ENCODE peak calls at places on chromosomes 5 and 9, in five cellular contexts. I is astrocyte, V is ovary, O is upper lobe of right lung, E is MM.1S. Y is an unnamed sample. For H3K4me1, the result is how much of the 10 kb centered on the place peaks cover.

GRCh38 chr5:5492087-5492933 is 69.8 kb downstream of the ICE1 start:
- DNase-seq in O (no peak), I (peak), E (peak), V (no peak), Y (no peak)

GRCh38 chr5:28766565-28767158 is 1728.3 kb upstream of the CDH9 start:
- DNase-seq in O (no peak), V (no peak), E (peak), I (peak), Y (no peak)

GRCh38 chr5:89269721-89270120 is 386.7 kb upstream of the MEF2C start:
- DNase-seq in E (no peak), O (no peak), I (no peak), V (no peak), Y (no peak)

GRCh38 chr5:38509185-38509584 is 47.3 kb downstream of the LIFR start:
- DNase-seq in E (no peak), O (no peak), I (peak), V (no peak), Y (no peak)

GRCh38 chr9:124377985-124378384 is 37.3 kb downstream of the PSMB7 start:
- DNase-seq in E (no peak), I (no peak), O (no peak), V (no peak), Y (no peak)

GRCh38 chr9:121827251-121827967 is 176.0 kb downstream of the DAB2IP start:
- DNase-seq in E (no peak), I (no peak), O (peak), V (no peak), Y (no peak)

GRCh38 chr5:157570801-157571200 is 4.8 kb downstream of the ADAM19 start:
- DNase-seq in O (no peak), E (no peak), V (no peak), I (no peak), Y (no peak)

GRCh38 chr5:141760193-141760592 is 78.2 kb upstream of the ARAP3 start:
- DNase-seq in E (no peak), I (no peak), V (no peak), O (no peak), Y (no peak)

GRCh38 chr5:141260458-141261237 is 15.5 kb downstream of the PCDHB15 start:
- DNase-seq in I (peak), E (no peak), O (no peak), V (no peak), Y (no peak)

GRCh38 chr9:35070823-35071813 is 1.3 kb downstream of the VCP start:
- DNase-seq in V (no peak), O (no peak), I (peak), E (peak), Y (peak)

GRCh38 chr5:137200906-137201305 is 298.2 kb downstream of the SPOCK1 start:
- DNase-seq in I (no peak), V (no peak), E (no peak), O (no peak), Y (no peak)

GRCh38 chr5:60843693-60844428 is at the start of gene ELOVL7:
- DNase-seq in E (peak), O (peak), V (no peak), I (peak), Y (peak)

GRCh38 chr5:58925627-58926545 is 343.0 kb downstream of the RAB3C start:
- DNase-seq in O (no peak), E (no peak), V (no peak), I (peak), Y (no peak)

GRCh38 chr5:143006511-143006910 is 236.3 kb downstream of the ARHGAP26 start:
- DNase-seq in O (no peak), V (no peak), I (no peak), E (no peak), Y (no peak)

GRCh38 chr5:120476063-120476462 is 12.0 kb downstream of the PRR16 start:
- DNase-seq in E (no peak), O (no peak), V (no peak), I (no peak), Y (no peak)

GRCh38 chr5:169893010-169893409 is 87.3 kb downstream of the INSYN2B start:
- DNase-seq in I (peak), O (no peak), V (no peak), E (no peak), Y (no peak)

GRCh38 chr5:95238560-95239325 is 46.2 kb downstream of the MCTP1 start:
- DNase-seq in E (no peak), I (peak), O (no peak), V (no peak), Y (no peak)

GRCh38 chr9:93830224-93830596 is 124.9 kb downstream of the BARX1 start:
- DNase-seq in E (no peak), V (no peak), I (no peak), O (no peak), Y (no peak)

GRCh38 chr9:22401671-22402070 is 45.0 kb upstream of the DMRTA1 start:
- DNase-seq in O (no peak), V (no peak), I (peak), E (no peak), Y (no peak)

GRCh38 chr9:121476156-121476555 is 23.5 kb downstream of the GGTA1 start:
- DNase-seq in I (no peak), V (no peak), O (no peak), E (no peak), Y (no peak)

GRCh38 chr9:107243757-107244156 is 39.3 kb upstream of the RAD23B start:
- DNase-seq in V (no peak), O (no peak), I (peak), E (peak), Y (no peak)

GRCh38 chr5:104241051-104241450 is 678.5 kb upstream of the NUDT12 start:
- DNase-seq in V (no peak), I (no peak), O (no peak), E (no peak), Y (no peak)

GRCh38 chr9:76153902-76154629 is 240.2 kb downstream of the RFK start:
- DNase-seq in O (no peak), E (no peak), I (no peak), V (no peak), Y (no peak)

GRCh38 chr5:10387690-10388089 is 34.2 kb downstream of the MARCHF6 start:
- DNase-seq in O (no peak), I (peak), V (no peak), E (no peak), Y (no peak)

GRCh38 chr9:131282688-131283422 is 6.5 kb upstream of the FAM78A start:
- DNase-seq in O (no peak), I (peak), E (no peak), V (no peak), Y (no peak)

GRCh38 chr5:178836628-178837027 is 23.1 kb upstream of the ZNF354B start:
- DNase-seq in V (no peak), O (no peak), E (no peak), I (no peak), Y (no peak)

GRCh38 chr5:178839319-178839704 is 20.4 kb upstream of the ZNF354B start:
- DNase-seq in V (no peak), O (peak), I (no peak), E (no peak), Y (no peak)
- TF ChIP-seq CTCF in V (no peak), O (peak), I (no peak), E (peak), Y (peak)

DNA sequence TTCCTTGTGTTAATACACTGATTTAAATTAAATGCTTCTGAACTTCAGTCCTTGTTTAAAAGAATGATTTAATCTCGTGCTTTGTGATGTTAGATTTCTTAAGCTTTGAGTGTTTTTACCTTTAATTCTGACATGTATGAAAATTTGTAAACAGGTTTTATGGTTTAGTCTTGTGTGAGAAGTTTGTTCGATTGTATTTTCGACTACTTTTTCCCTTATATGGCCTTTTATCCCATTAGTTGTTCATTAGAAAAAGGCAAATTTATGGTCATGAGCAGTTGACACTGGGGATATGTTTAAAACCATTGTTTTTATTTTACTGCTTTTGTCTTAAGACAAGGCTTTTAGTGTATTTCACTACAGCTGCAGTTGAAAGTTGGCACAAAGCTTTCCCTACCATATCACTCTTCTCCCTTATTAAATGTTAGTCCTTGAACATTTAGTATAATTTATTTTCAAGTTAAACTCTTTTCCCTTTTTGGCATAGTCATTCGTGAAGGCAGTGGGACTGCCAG is 3.3 kb downstream of the UBE2R2 start:
- DNase-seq in I (no peak), O (no peak), V (no peak), E (no peak), Y (no peak)
- H3K27ac ChIP-seq in I (no peak), O (no peak), V (no peak), E (no peak), Y (no peak)

DNA sequence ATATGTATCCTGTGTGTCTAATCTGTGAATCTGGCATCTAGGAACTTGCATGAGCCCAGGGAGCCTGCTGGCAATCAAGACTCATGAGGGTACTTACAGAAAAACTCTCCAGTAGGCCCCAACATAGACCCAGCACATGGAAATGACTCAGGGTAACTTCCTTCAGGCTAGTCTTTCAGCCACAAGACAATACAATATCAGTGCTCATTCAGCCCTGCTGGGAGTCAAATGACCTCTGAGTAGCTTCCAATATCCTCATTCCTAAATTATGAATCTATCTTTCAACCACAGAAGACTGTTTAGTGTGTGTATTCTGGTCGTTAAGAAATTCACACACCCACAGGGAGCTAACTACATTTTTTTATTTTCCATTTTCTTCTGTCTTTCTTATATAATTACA is 1273.0 kb downstream of the EFNA5 start:
- DNase-seq in E (no peak), I (peak), O (no peak), V (no peak), Y (no peak)
- H3K4me1 ChIP-seq in E (under half), I (under half), O (under half), V (under half), Y (under half)

GRCh38 chr5:176508603-176509002 is 28.6 kb downstream of the RNF44 start:
- DNase-seq in I (no peak), V (no peak), O (no peak), E (no peak), Y (no peak)
- TF ChIP-seq CTCF in I (no peak), V (no peak), O (no peak), E (no peak), Y (no peak)

GRCh38 chr5:151676719-151677118 is 10.0 kb downstream of the SPARC start:
- DNase-seq in E (no peak), I (no peak), O (no peak), V (no peak), Y (no peak)

GRCh38 chr5:151678146-151678545 is 8.6 kb downstream of the SPARC start:
- DNase-seq in V (no peak), I (peak), O (no peak), E (no peak), Y (peak)

GRCh38 chr5:151678713-151679112 is 8.0 kb downstream of the SPARC start:
- DNase-seq in I (peak), E (no peak), V (no peak), O (no peak), Y (no peak)

GRCh38 chr5:151675225-151675955 is 11.3 kb downstream of the SPARC start:
- DNase-seq in I (peak), O (no peak), V (no peak), E (no peak), Y (no peak)

GRCh38 chr5:151675956-151676712 is 10.6 kb downstream of the SPARC start:
- DNase-seq in I (no peak), V (no peak), E (no peak), O (no peak), Y (no peak)
- H3K27ac ChIP-seq in I (peak), V (peak), E (no peak), O (peak), Y (peak)

DNA sequence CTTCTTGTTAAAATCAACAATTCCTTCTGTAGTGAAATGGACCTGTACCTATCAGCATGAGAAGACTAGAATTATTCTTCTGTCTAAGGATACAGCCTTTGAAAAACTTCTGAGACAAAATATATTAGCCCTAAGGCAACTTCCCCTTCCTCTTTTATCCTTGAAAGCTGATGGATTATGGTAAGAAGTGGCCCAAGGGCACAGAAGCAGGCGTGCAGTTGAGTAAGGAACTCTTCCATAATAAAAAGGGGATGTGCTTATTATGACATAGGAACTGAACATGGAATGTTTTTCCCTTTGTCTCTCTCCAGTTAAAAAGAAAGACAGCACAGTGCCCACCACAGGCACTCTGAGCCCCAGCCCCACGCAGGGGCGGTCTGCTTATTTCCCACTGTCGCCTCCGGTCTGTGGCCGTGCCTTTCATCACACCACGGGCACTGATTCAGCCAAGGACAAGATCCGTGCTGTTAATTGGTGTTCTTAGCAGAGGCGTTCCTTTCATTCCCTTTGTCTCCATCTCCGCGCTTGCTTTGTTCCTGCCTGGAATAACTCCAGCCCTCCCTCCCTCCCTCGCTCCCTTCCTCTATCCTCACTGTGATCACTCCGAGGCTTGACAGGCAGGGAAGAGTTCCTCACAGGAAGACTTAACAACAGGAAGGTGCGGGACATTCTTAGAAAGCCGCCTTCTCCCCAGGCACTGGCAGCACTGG is 135.9 kb upstream of the OTULINL start:
- DNase-seq in I (peak), O (no peak), E (no peak), V (peak), Y (no peak)
- H3K4me1 ChIP-seq in I (half or more), O (under half), E (under half), V (under half), Y (half or more)

GRCh38 chr5:160675988-160676387 is 176.0 kb downstream of the ATP10B start:
- DNase-seq in V (no peak), I (no peak), O (no peak), E (no peak), Y (no peak)
- TF ChIP-seq CTCF in V (no peak), I (no peak), O (no peak), E (peak), Y (no peak)

DNA sequence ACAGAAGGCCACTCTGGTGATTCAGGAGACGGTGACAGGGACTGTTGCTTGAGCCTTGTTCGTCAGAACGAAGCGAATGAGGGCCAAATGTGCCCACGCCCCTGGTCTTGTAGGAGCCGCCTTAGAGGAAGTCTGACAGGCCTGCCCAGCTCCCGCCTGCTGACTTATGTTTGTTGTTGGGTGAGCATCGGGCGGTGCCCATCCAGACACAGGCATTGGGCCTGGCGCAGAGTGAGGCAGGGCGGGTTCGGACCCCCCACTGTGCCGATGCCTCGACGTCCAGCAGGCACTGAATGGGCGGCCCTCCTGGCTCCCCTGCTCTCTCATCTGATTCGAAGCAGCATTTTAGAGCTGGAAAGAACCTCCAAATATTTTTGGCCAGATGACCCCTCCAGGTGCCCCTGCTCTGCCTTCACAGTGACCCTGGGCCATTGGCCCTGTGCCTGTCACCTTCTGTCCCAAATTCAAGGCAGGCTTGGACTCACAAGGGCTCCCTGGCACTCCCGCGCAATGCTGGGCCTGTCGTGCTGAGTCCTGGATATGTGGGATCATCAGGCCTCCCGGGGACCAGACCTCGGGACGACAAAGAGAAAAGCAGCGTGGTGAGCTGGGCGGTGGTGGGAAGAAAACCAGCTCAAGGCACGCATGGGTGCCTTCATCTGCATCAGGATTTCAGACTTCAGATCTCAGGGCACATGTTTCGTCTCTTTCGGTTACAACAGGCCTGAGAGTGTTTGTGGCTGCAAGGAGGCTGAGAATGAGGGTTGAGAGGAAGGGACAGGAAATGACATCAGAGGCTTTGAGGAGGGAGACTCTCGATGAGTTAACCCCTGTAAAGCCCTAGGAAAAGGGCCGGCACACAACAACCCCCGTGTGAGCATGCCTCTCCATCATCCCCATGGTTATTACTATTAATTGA is 37.1 kb upstream of the OLFM1 start:
- DNase-seq in V (no peak), I (no peak), E (no peak), O (peak), Y (no peak)
- H3K27ac ChIP-seq in V (no peak), I (no peak), E (no peak), O (no peak), Y (no peak)

GRCh38 chr5:139688088-139688702 is 40.0 kb downstream of the CXXC5 start:
- DNase-seq in E (no peak), V (no peak), O (no peak), I (no peak), Y (no peak)

GRCh38 chr5:139687656-139688055 is 39.5 kb downstream of the CXXC5 start:
- DNase-seq in V (no peak), E (no peak), O (no peak), I (no peak), Y (no peak)

GRCh38 chr5:139689631-139690384 is 41.7 kb downstream of the CXXC5 start:
- DNase-seq in V (no peak), O (no peak), I (no peak), E (peak), Y (no peak)

GRCh38 chr5:139690385-139691274 is 42.5 kb downstream of the CXXC5 start:
- DNase-seq in E (no peak), O (no peak), I (peak), V (no peak), Y (no peak)

DNA sequence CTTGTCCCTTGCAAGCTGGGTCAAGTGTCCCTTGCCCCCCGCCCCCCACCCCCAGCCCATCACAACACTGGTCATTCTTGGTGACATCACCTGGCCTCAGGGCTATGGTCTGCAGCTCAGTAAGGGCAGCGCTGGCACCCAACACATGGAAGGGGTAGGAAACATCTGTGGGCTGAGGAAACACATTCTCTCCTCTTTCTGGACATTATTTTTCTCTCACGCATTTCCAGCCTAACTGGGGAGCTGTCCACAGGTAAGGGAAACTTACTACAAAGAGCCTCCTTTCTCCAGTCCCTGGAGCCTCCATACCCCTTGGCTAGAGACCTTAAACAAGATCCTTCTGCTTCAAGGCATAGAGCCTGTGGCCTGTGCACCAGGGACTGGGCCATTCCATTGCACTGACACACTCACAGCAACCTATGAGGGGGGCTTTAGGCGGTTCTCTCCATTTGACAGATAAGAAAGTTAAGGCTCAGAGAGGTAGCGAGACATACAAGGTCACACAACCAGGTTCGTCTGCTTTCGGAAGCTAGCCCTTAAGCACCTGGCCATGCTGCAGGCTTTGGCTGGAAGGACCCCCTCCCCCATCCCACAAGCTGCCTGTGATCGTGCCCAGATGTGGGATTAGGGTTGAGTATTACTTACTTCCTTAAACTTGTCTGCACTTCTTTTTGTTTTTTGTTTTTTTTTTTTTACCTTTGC is 40.7 kb downstream of the CXXC5 start:
- DNase-seq in I (no peak), V (no peak), E (no peak), O (no peak), Y (no peak)
- H3K4me1 ChIP-seq in I (half or more), V (under half), E (under half), O (under half), Y (half or more)